ENCODE peak calls at places on chromosomes 11 and 22, in five cellular contexts. S, P, N, E and Q are unnamed samples.

GRCh38 chr11:69104212-69104855 is 51.4 kb upstream of the SMIM38 start:
- DNase-seq in S (no peak), P (no peak), N (no peak), E (no peak), Q (no peak)

GRCh38 chr11:69918231-69918937 is 99.2 kb upstream of the FGF3 start:
- DNase-seq in S (peak), P (no peak), N (no peak), E (peak), Q (no peak)

GRCh38 chr22:20656902-20657836 is 116.7 kb upstream of the SERPIND1 start:
- DNase-seq in S (no peak), P (no peak), N (no peak), E (no peak), Q (no peak)

GRCh38 chr11:119567667-119568582 is 145.0 kb upstream of the THY1 start:
- DNase-seq in S (no peak), P (no peak), N (no peak), E (no peak), Q (no peak)

GRCh38 chr11:61514050-61514917 is 5.7 kb downstream of the LRRC10B start:
- DNase-seq in S (no peak), P (no peak), N (no peak), E (no peak), Q (no peak)

GRCh38 chr22:27097933-27098332 is 440.5 kb downstream of the MIAT start:
- DNase-seq in S (peak), P (no peak), N (no peak), E (no peak), Q (no peak)

GRCh38 chr11:64251722-64251985 is 324 bp downstream of the PLCB3 start:
- DNase-seq in S (no peak), P (no peak), N (no peak), E (no peak), Q (no peak)

GRCh38 chr11:45278721-45279120 is 7.4 kb downstream of the SYT13 start:
- DNase-seq in S (no peak), P (no peak), N (no peak), E (no peak), Q (no peak)

GRCh38 chr11:27625347-27625912 is 74.8 kb downstream of the BDNF start:
- DNase-seq in S (no peak), P (no peak), N (no peak), E (no peak), Q (no peak)

GRCh38 chr11:116605543-116605942 is 167.2 kb downstream of the BUD13 start:
- DNase-seq in S (no peak), P (no peak), N (no peak), E (no peak), Q (no peak)

GRCh38 chr11:125426818-125427528 is 69.1 kb downstream of the FEZ1 start:
- DNase-seq in S (no peak), P (no peak), N (no peak), E (no peak), Q (no peak)

GRCh38 chr11:45209904-45210699 is 63.7 kb downstream of the PRDM11 start:
- DNase-seq in S (peak), P (no peak), N (no peak), E (peak), Q (peak)